ENCODE peak calls at places on chromosomes 16 and 17, in seven cellular contexts. W, J, Q, H, O, L and M are unnamed samples.
A peak's percentile ranks its signal among the peaks of the same experiment; 100 is the strongest.

GRCh38 chr17:34358631-34359030 is 2.4 kb downstream of the CCL13 start:
- DNase-seq in W (no peak), J (no peak), Q (no peak), H (no peak), O (no peak), L (no peak), M (no peak)

GRCh38 chr17:21030375-21030774 is 12.4 kb downstream of the USP22 start:
- DNase-seq in W (no peak), J (no peak), Q (no peak), H (no peak), O (no peak), L (no peak), M (no peak)

GRCh38 chr17:75273968-75274708 is 3.1 kb upstream of the MIF4GD start:
- DNase-seq in W (no peak), J (peak; percentile 81), Q (no peak), H (no peak), O (no peak), L (no peak), M (no peak)

GRCh38 chr16:13935408-13935807 is 15.5 kb downstream of the ERCC4 start:
- DNase-seq in W (peak; percentile 31), J (no peak), Q (no peak), H (peak; percentile 15), O (no peak), L (no peak), M (no peak)

GRCh38 chr17:17041571-17042380 is 481 bp upstream of the MPRIP start:
- DNase-seq in W (peak; percentile 98), J (peak; percentile 99), Q (peak; percentile 93), H (peak; percentile 99), O (peak; percentile 97), L (peak; percentile 99), M (peak; percentile 65)

GRCh38 chr16:85783441-85783840 is 15.9 kb downstream of the EMC8 start:
- DNase-seq in W (no peak), J (no peak), Q (no peak), H (no peak), O (no peak), L (no peak), M (no peak)

GRCh38 chr16:46751381-46751780 is 3.2 kb upstream of the MYLK3 start:
- DNase-seq in W (no peak), J (no peak), Q (no peak), H (no peak), O (no peak), L (no peak), M (no peak)

GRCh38 chr16:14003119-14003570 is 68.0 kb upstream of the MRTFB start:
- DNase-seq in W (no peak), J (peak; percentile 76), Q (no peak), H (no peak), O (peak; percentile 79), L (peak; percentile 29), M (peak; percentile 12)

GRCh38 chr16:49921791-49922456 is 66.0 kb upstream of the ZNF423 start:
- DNase-seq in W (peak; percentile 35), J (peak; percentile 69), Q (no peak), H (peak; percentile 88), O (peak; percentile 57), L (peak; percentile 80), M (peak; percentile 21)

GRCh38 chr16:85371948-85372347 is 241.2 kb upstream of the GSE1 start:
- DNase-seq in W (no peak), J (no peak), Q (no peak), H (no peak), O (no peak), L (no peak), M (no peak)

GRCh38 chr16:74811911-74812310 is 37.3 kb upstream of the FA2H start:
- DNase-seq in W (no peak), J (no peak), Q (no peak), H (no peak), O (no peak), L (no peak), M (no peak)

GRCh38 chr17:19348806-19349205 is 13.7 kb downstream of the B9D1 start:
- DNase-seq in W (no peak), J (no peak), Q (no peak), H (no peak), O (no peak), L (no peak), M (no peak)

GRCh38 chr16:87968541-87968940 is 17.3 kb downstream of the BANP start:
- DNase-seq in W (no peak), J (peak; percentile 37), Q (no peak), H (no peak), O (no peak), L (no peak), M (no peak)

GRCh38 chr16:17416461-17417221 is 54.1 kb downstream of the XYLT1 start:
- DNase-seq in W (peak; percentile 54), J (peak; percentile 40), Q (no peak), H (no peak), O (peak; percentile 84), L (peak; percentile 60), M (peak; percentile 45)

GRCh38 chr16:56633535-56633934 is 1.1 kb downstream of the MT1M start:
- DNase-seq in W (no peak), J (no peak), Q (no peak), H (no peak), O (no peak), L (no peak), M (no peak)

GRCh38 chr17:37447641-37448040 is 41.0 kb downstream of the TADA2A start:
- DNase-seq in W (no peak), J (no peak), Q (no peak), H (no peak), O (no peak), L (no peak), M (no peak)

GRCh38 chr17:50312311-50312710 is 33.6 kb upstream of the XYLT2 start:
- DNase-seq in W (no peak), J (peak; percentile 46), Q (no peak), H (peak; percentile 93), O (no peak), L (no peak), M (no peak)

GRCh38 chr17:1736348-1737281 is 6.1 kb upstream of the SERPINF2 start:
- DNase-seq in W (peak; percentile 68), J (peak; percentile 93), Q (no peak), H (peak; percentile 43), O (peak; percentile 77), L (peak; percentile 52), M (no peak)

GRCh38 chr16:9901-10665 is 43.3 kb downstream of the POLR3K start:
- DNase-seq in W (no peak), J (no peak), Q (no peak), H (peak; percentile 36), O (peak; percentile 51), L (peak; percentile 26), M (no peak)

GRCh38 chr17:82342361-82343079 is 9.0 kb upstream of the SECTM1 start:
- DNase-seq in W (no peak), J (no peak), Q (no peak), H (no peak), O (no peak), L (no peak), M (no peak)

GRCh38 chr17:78808106-78808635 is 26.1 kb upstream of the CYTH1 start:
- DNase-seq in W (no peak), J (peak; percentile 9), Q (no peak), H (no peak), O (no peak), L (no peak), M (no peak)

GRCh38 chr17:74305865-74306654 is 20.0 kb upstream of the KIF19 start:
- DNase-seq in W (no peak), J (no peak), Q (no peak), H (peak; percentile 74), O (peak; percentile 17), L (no peak), M (no peak)

GRCh38 chr16:85640254-85640558 is 27.1 kb downstream of the GSE1 start:
- DNase-seq in W (no peak), J (no peak), Q (no peak), H (no peak), O (no peak), L (no peak), M (no peak)

GRCh38 chr17:12959441-12959840 is 58.4 kb downstream of the ELAC2 start:
- DNase-seq in W (no peak), J (peak; percentile 45), Q (no peak), H (no peak), O (no peak), L (no peak), M (no peak)

GRCh38 chr17:75300280-75300679 is 11.0 kb upstream of the SLC25A19 start:
- DNase-seq in W (no peak), J (no peak), Q (no peak), H (no peak), O (no peak), L (no peak), M (no peak)

GRCh38 chr16:71628810-71629209 is 2.8 kb downstream of the MARVELD3 start:
- DNase-seq in W (no peak), J (peak; percentile 85), Q (no peak), H (no peak), O (no peak), L (no peak), M (no peak)